ENCODE peak calls at places on chromosomes 7 and 10, in five cellular contexts. T, W, Z, A and B are unnamed samples.

GRCh38 chr10:283916-284356 is 148.7 kb downstream of the ZMYND11 start:
- DNase-seq in T (no peak), W (no peak), Z (no peak), A (no peak), B (no peak)

GRCh38 chr7:51251292-51251691 is 65.3 kb downstream of the COBL start:
- DNase-seq in T (no peak), W (no peak), Z (no peak), A (no peak), B (no peak)

GRCh38 chr7:79876769-79877362 is 257.8 kb upstream of the GNAI1 start:
- DNase-seq in T (no peak), W (no peak), Z (no peak), A (no peak), B (no peak)

GRCh38 chr10:114749014-114749413 is 72.6 kb upstream of the FHIP2A start:
- DNase-seq in T (no peak), W (no peak), Z (no peak), A (no peak), B (no peak)

GRCh38 chr7:42745357-42746022 is 166.4 kb downstream of the C7orf25 start:
- DNase-seq in T (no peak), W (no peak), Z (peak; percentile 39), A (no peak), B (no peak)

GRCh38 chr10:14606633-14607032 is 168.1 kb downstream of the FAM107B start:
- DNase-seq in T (no peak), W (no peak), Z (no peak), A (no peak), B (no peak)

GRCh38 chr10:50322075-50322474 is 70.8 kb upstream of the ASAH2 start:
- DNase-seq in T (no peak), W (no peak), Z (no peak), A (no peak), B (no peak)

GRCh38 chr10:124351481-124352220 is 67.1 kb downstream of the OAT start:
- DNase-seq in T (no peak), W (no peak), Z (no peak), A (no peak), B (no peak)

GRCh38 chr10:103921750-103922195 is 3.8 kb upstream of the STN1 start:
- DNase-seq in T (no peak), W (no peak), Z (no peak), A (peak; percentile 18), B (no peak)

GRCh38 chr7:123494193-123494796 is 40.1 kb downstream of the IQUB start:
- DNase-seq in T (no peak), W (no peak), Z (no peak), A (peak; percentile 28), B (no peak)

GRCh38 chr7:108455524-108455832 is 758 bp downstream of the NRCAM start:
- DNase-seq in T (no peak), W (no peak), Z (no peak), A (no peak), B (no peak)

GRCh38 chr10:49689882-49690510 is 10.5 kb downstream of the C10orf53 start:
- DNase-seq in T (no peak), W (no peak), Z (no peak), A (no peak), B (no peak)

GRCh38 chr10:77165445-77166316 is 471.9 kb downstream of the KCNMA1 start:
- DNase-seq in T (no peak), W (no peak), Z (peak; percentile 34), A (peak; percentile 67), B (no peak)

GRCh38 chr10:121084675-121085070 is 233.5 kb downstream of the WDR11 start:
- DNase-seq in T (no peak), W (no peak), Z (no peak), A (no peak), B (no peak)

GRCh38 chr7:102064361-102065025 is 222.2 kb upstream of the SH2B2 start:
- DNase-seq in T (no peak), W (no peak), Z (no peak), A (no peak), B (no peak)

GRCh38 chr10:124732931-124733536 is 11.1 kb downstream of the FAM53B start:
- DNase-seq in T (peak; percentile 53), W (no peak), Z (peak; percentile 70), A (no peak), B (no peak)